ENCODE peak calls at places on chromosomes 4 and X, in six cellular contexts. K, M, S, H, Y and J are unnamed samples.

GRCh38 chr4:2462218-2462991 is 6.5 kb upstream of the RNF4 start:
- DNase-seq in K (no peak), M (peak; percentile 30), S (peak; percentile 80), H (peak; percentile 81), Y (peak; percentile 85), J (peak; percentile 88)

GRCh38 chr4:4606321-4606720 is 64.5 kb upstream of the STX18 start:
- DNase-seq in K (no peak), M (no peak), S (no peak), H (no peak), Y (no peak), J (no peak)

GRCh38 chr4:118396881-118397666 is 44.3 kb upstream of the PRSS12 start:
- DNase-seq in K (no peak), M (no peak), S (no peak), H (no peak), Y (no peak), J (no peak)

GRCh38 chr4:76896731-76897521 is 1.0 kb downstream of the SOWAHB start:
- DNase-seq in K (no peak), M (no peak), S (no peak), H (no peak), Y (peak; percentile 47), J (peak; percentile 29)

GRCh38 chr4:110620352-110621327 is 2.2 kb downstream of the PITX2 start:
- DNase-seq in K (no peak), M (no peak), S (no peak), H (peak; percentile 85), Y (no peak), J (no peak)

GRCh38 chrX:48626401-48627298 is 29.4 kb downstream of the WDR13 start:
- DNase-seq in K (no peak), M (no peak), S (no peak), H (no peak), Y (no peak), J (no peak)

GRCh38 chr4:87007345-87008181 is 72.8 kb downstream of the AFF1 start:
- DNase-seq in K (no peak), M (no peak), S (peak; percentile 56), H (no peak), Y (no peak), J (no peak)

GRCh38 chr4:167239627-167240026 is 5.3 kb upstream of the SPOCK3 start:
- DNase-seq in K (no peak), M (no peak), S (no peak), H (no peak), Y (no peak), J (no peak)

GRCh38 chr4:150127757-150128156 is 49.5 kb downstream of the DCLK2 start:
- DNase-seq in K (no peak), M (no peak), S (no peak), H (no peak), Y (no peak), J (no peak)

GRCh38 chr4:16794816-16795445 is 103.5 kb downstream of the LDB2 start:
- DNase-seq in K (no peak), M (peak; percentile 63), S (peak; percentile 58), H (peak; percentile 89), Y (peak; percentile 16), J (no peak)

GRCh38 chr4:11297201-11297600 is 131.5 kb downstream of the HS3ST1 start:
- DNase-seq in K (no peak), M (no peak), S (no peak), H (no peak), Y (no peak), J (no peak)

GRCh38 chr4:4296283-4296846 is 6.3 kb downstream of the ZBTB49 start:
- DNase-seq in K (no peak), M (no peak), S (no peak), H (no peak), Y (no peak), J (no peak)

GRCh38 chr4:41405464-41405863 is 132.5 kb upstream of the LIMCH1 start:
- DNase-seq in K (no peak), M (no peak), S (no peak), H (no peak), Y (no peak), J (no peak)

GRCh38 chr4:11301075-11301660 is 127.5 kb downstream of the HS3ST1 start:
- DNase-seq in K (no peak), M (no peak), S (no peak), H (no peak), Y (no peak), J (no peak)

GRCh38 chrX:72572248-72573157 is at the start of gene HDAC8:
- DNase-seq in K (peak; percentile 63), M (peak; percentile 76), S (peak; percentile 59), H (peak; percentile 61), Y (peak; percentile 28), J (peak; percentile 27)

GRCh38 chrX:146863566-146863965 is 49.0 kb upstream of the CXorf51A start:
- DNase-seq in K (no peak), M (no peak), S (no peak), H (no peak), Y (no peak), J (no peak)

GRCh38 chr4:46975841-46976551 is 17.4 kb downstream of the GABRA4 start:
- DNase-seq in K (peak; percentile 23), M (no peak), S (no peak), H (no peak), Y (no peak), J (no peak)

GRCh38 chrX:31233941-31234496 is 162.2 kb upstream of the FTHL17 start:
- DNase-seq in K (no peak), M (no peak), S (no peak), H (no peak), Y (no peak), J (no peak)

GRCh38 chr4:27000820-27001219 is 140.2 kb downstream of the STIM2 start:
- DNase-seq in K (no peak), M (no peak), S (no peak), H (no peak), Y (no peak), J (no peak)

GRCh38 chr4:42568610-42569207 is 88.2 kb downstream of the ATP8A1 start:
- DNase-seq in K (peak; percentile 25), M (peak; percentile 56), S (peak; percentile 40), H (peak; percentile 54), Y (peak; percentile 25), J (peak; percentile 13)

GRCh38 chrX:131752493-131753198 is 208.8 kb downstream of the OR13H1 start:
- DNase-seq in K (peak; percentile 87), M (no peak), S (no peak), H (no peak), Y (no peak), J (no peak)

GRCh38 chr4:126742048-126742447 is 890.7 kb upstream of the INTU start:
- DNase-seq in K (peak; percentile 16), M (no peak), S (no peak), H (no peak), Y (no peak), J (no peak)

GRCh38 chrX:9379697-9380551 is 84.9 kb upstream of the TBL1X start:
- DNase-seq in K (no peak), M (peak; percentile 16), S (no peak), H (no peak), Y (no peak), J (no peak)

DNA sequence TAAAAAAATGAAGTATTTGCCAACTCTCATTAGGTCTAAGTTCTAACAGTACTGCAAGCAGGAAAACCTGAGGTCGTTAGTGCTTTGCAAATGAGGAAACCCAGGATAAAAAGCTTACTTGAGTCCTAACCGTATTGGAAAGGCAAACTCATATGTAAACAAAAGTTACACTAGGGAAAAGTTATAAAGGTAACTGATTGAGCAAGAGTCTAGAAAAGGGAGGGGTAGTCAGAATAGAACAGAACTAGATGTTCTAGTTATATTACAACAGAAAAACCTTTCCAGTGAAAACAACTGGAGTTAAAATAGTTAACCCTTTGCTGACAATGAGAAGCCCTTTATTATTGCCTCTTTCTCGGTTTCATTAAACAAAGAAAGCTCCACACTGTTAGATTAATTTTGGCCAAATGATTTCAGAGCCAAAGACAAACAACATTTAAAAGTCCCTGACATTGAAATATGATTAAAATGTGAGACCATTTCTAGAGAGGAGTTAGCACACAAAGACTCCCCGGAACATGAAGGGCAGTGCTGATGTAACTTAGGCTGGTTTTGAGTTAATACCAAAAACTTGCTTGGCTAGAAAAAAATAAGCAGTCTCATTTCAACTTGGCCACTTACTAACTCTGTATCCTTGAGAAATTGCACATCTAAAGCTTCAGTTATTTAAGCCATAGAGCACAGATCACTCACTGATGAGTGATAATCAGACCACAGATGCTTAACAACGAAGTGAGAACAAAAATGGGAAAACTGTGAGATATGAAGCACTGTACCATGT is 66.2 kb upstream of the MAOA start:
- DNase-seq in K (no peak), M (peak; percentile 64), S (no peak), H (no peak), Y (no peak), J (no peak)
- TF ChIP-seq TAF1 in K (no peak), M (no peak), S (no peak), H (no peak), Y (no peak), J (no peak)

DNA sequence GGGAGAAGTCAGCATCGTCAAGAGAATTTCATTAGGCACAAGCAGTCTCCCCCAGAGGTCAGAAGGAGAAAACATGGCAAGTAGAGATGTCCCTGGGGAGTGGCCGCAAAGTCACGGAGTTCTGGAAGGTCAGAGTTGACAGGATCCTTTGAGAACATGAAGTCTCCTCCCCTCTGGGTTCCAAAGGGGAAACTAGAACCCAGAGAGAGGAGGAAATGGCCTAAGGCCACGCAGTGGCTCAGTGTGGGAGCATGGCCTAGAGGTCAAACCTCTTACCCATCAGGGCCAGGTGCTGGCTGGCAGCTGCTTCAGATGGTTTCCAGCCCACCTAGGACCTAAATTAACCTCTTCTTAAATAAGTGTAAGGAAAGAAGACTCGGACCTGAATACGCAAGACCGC is 884 bp downstream of the IDH3G start:
- DNase-seq in K (no peak), M (no peak), S (peak; percentile 28), H (no peak), Y (no peak), J (no peak)
- TF ChIP-seq POLR2A in K (no peak), M (no peak), S (no peak), H (no peak), Y (no peak), J (no peak)

GRCh38 chr4:145501051-145501660 is 19.5 kb downstream of the SMAD1 start:
- DNase-seq in K (no peak), M (no peak), S (no peak), H (no peak), Y (no peak), J (no peak)

GRCh38 chr4:145503486-145504072 is 21.9 kb downstream of the SMAD1 start:
- DNase-seq in K (no peak), M (no peak), S (no peak), H (no peak), Y (no peak), J (no peak)

GRCh38 chr4:145498430-145498829 is 16.8 kb downstream of the SMAD1 start:
- DNase-seq in K (no peak), M (no peak), S (no peak), H (no peak), Y (no peak), J (no peak)

GRCh38 chr4:145505945-145506344 is 24.3 kb downstream of the SMAD1 start:
- DNase-seq in K (no peak), M (no peak), S (no peak), H (no peak), Y (no peak), J (no peak)

GRCh38 chr4:145502809-145503208 is 21.2 kb downstream of the SMAD1 start:
- DNase-seq in K (no peak), M (no peak), S (no peak), H (no peak), Y (no peak), J (no peak)
- TF ChIP-seq POLR2AphosphoS5 in K (no peak), M (no peak), S (no peak), H (no peak), Y (no peak), J (no peak)

DNA sequence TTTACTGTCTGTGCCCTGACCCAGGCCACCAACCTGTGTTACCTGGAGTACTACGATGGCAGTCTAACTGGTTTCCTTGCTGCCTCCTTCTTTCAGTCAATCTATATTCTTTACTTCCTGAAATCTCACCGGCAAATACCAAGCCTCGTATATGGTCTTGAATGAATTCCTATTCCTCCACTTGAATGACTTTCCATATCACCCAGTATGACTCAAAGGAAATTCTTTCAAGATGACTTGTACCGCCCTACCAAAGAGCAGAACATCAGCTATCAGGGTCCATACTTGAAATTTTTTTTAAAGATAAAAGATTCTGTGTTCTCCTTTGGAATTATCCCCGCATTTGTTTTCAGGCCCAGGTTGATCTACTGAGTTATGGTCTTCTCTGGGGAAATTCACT is 378.0 kb downstream of the AFF2 start:
- DNase-seq in K (no peak), M (no peak), S (no peak), H (no peak), Y (no peak), J (no peak)
- TF ChIP-seq TAF1 in K (no peak), M (no peak), S (no peak), H (no peak), Y (no peak), J (no peak)